ENCODE peak calls at places on chromosomes 2 and 18, in seven cellular contexts. Y, H, G, X, J, W and Q are unnamed samples.

GRCh38 chr2:129935118-129935517 is 44.3 kb upstream of the RAB6C start:
- DNase-seq in X (no peak), W (no peak), Y (no peak), H (no peak), G (no peak), J (no peak), Q (no peak)

GRCh38 chr2:143762176-143762928 is 633.1 kb downstream of the ARHGAP15 start:
- DNase-seq in X (peak), W (no peak), H (no peak), J (no peak), G (no peak), Y (no peak), Q (no peak)

GRCh38 chr2:44805836-44806235 is 135.7 kb upstream of the SIX3 start:
- DNase-seq in Y (no peak), H (no peak), J (no peak), G (no peak), W (no peak), X (no peak), Q (no peak)

GRCh38 chr18:30302181-30302580 is 740.4 kb downstream of the DSC3 start:
- DNase-seq in W (no peak), J (no peak), X (no peak), G (no peak), Y (no peak), H (no peak), Q (no peak)

GRCh38 chr18:2147424-2147823 is 423.9 kb downstream of the METTL4 start:
- DNase-seq in J (no peak), H (no peak), X (no peak), G (no peak), W (no peak), Y (no peak), Q (no peak)

GRCh38 chr18:54197747-54198411 is 26.6 kb downstream of the MBD2 start:
- DNase-seq in H (no peak), X (no peak), W (no peak), J (no peak), Y (no peak), G (no peak), Q (no peak)

GRCh38 chr18:46466236-46467160 is 190.5 kb downstream of the LOXHD1 start:
- DNase-seq in Y (no peak), H (no peak), G (no peak), X (no peak), W (no peak), J (no peak), Q (no peak)

GRCh38 chr2:200405599-200406298 is 99.3 kb downstream of the SPATS2L start:
- DNase-seq in H (no peak), X (peak), Y (peak), G (peak), W (peak), J (no peak), Q (no peak)

GRCh38 chr2:197356136-197356535 is 45.6 kb upstream of the ANKRD44 start:
- DNase-seq in Y (peak), G (no peak), W (no peak), J (no peak), X (no peak), H (no peak), Q (no peak)

GRCh38 chr2:142869461-142870106 is 7.9 kb upstream of the KYNU start:
- DNase-seq in G (no peak), Y (no peak), J (no peak), X (no peak), W (peak), H (no peak), Q (no peak)

GRCh38 chr2:172088245-172089004 is 3.1 kb downstream of the DLX1 start:
- DNase-seq in H (peak), J (no peak), Y (no peak), W (no peak), X (no peak), G (no peak), Q (no peak)

GRCh38 chr2:24978661-24979060 is 6.9 kb upstream of the DNAJC27 start:
- DNase-seq in W (peak), H (no peak), X (no peak), Y (no peak), G (no peak), J (no peak), Q (no peak)

GRCh38 chr2:86038291-86039081 is 67.2 kb downstream of the POLR1A start:
- DNase-seq in W (no peak), Y (no peak), J (no peak), H (no peak), G (no peak), X (no peak), Q (no peak)

GRCh38 chr2:83517727-83518368 is 941.2 kb downstream of the SUCLG1 start:
- DNase-seq in Y (no peak), W (no peak), H (no peak), X (no peak), J (no peak), G (no peak), Q (no peak)

GRCh38 chr2:73925853-73926492 is 707 bp upstream of the DGUOK start:
- DNase-seq in G (no peak), W (no peak), H (peak), X (no peak), Y (no peak), J (no peak), Q (no peak)

GRCh38 chr2:25700221-25700660 is 26.9 kb upstream of the DTNB start:
- DNase-seq in X (peak), W (peak), J (no peak), Y (peak), H (peak), G (peak), Q (no peak)

GRCh38 chr2:241501099-241501541 is 7.3 kb downstream of the STK25 start:
- DNase-seq in W (no peak), J (no peak), G (no peak), H (peak), Y (no peak), X (no peak), Q (no peak)

GRCh38 chr2:120330946-120331822 is 14.8 kb upstream of the INHBB start:
- DNase-seq in J (no peak), G (no peak), W (no peak), H (no peak), X (no peak), Y (no peak), Q (no peak)

GRCh38 chr2:179239194-179239593 is 25.4 kb downstream of the SESTD1 start:
- DNase-seq in H (no peak), J (no peak), G (no peak), W (peak), Y (no peak), X (peak), Q (no peak)

GRCh38 chr2:216159646-216160045 is 50.5 kb downstream of the XRCC5 start:
- DNase-seq in G (no peak), H (no peak), X (no peak), J (no peak), W (no peak), Y (no peak), Q (no peak)

GRCh38 chr2:216161967-216162366 is 52.8 kb downstream of the XRCC5 start:
- DNase-seq in H (no peak), X (no peak), J (no peak), W (no peak), Y (no peak), G (no peak), Q (no peak)

GRCh38 chr2:216160786-216161185 is 51.6 kb downstream of the XRCC5 start:
- DNase-seq in X (no peak), Y (no peak), G (no peak), H (no peak), J (no peak), W (no peak), Q (no peak)

GRCh38 chr2:216164087-216164486 is 54.9 kb downstream of the XRCC5 start:
- DNase-seq in Y (no peak), W (peak), X (no peak), G (no peak), J (no peak), H (no peak), Q (no peak)

GRCh38 chr2:216163518-216163917 is 54.4 kb downstream of the XRCC5 start:
- DNase-seq in J (no peak), H (no peak), W (no peak), Y (no peak), G (no peak), X (peak), Q (no peak)
- TF ChIP-seq RFX5 in J (no peak), H (no peak), W (no peak), Y (no peak), G (no peak), X (no peak), Q (no peak)

DNA sequence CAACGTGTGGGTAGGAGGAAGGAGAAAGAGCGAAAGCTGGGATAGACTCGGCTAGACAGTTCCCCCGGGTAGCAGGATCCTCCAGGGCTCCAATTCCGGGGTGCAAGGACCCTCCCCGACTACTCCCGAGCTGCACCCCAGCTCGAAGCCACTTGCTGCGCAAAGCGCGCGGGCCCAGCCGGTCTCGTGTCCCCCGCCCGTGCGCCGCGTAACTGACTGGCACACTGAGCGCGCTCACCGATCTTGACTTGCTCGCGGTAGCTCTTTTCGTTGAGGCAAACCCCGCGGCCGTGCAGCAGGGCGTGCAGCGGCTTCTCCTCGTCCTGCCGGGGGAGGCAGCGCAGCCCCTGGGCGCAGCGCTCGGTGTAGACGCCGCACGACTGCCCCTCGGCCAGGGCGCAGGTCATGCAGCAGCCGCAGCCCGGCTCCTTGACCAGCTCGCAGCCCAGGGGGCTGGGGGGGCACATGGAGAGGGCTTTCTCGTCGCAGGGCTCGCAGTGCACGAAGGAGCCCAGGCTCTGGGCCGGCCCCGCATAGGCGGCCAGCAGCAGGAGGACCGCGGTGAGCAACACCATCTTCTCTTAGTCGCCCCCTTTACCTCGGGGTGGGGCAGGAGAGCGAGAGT is 1.0 kb downstream of the IGFBP5 start:
- DNase-seq in H (peak), W (no peak), Y (peak), G (no peak), X (no peak), J (peak), Q (no peak)
- TF ChIP-seq RFX5 in H (no peak), W (no peak), Y (no peak), G (no peak), X (no peak), J (no peak), Q (no peak)

DNA sequence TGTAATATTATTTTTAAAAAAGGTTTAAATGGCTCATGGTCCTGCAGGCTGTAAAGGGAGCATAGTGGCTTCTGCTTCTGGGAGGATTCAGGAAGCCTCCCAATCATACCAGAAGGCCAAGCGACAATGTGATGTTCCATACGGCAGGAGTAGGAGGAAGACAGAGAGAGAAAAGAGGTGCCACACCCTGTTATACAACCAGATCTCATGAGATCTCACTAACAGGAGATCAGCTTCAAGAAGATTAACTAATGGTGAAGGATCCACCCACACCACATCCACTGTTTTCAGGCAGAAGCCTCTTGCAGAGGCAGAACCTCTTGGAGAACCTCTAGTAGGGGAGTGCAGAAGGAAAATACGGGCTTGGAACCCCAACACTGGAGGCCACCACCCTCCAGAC is 103.9 kb upstream of the TEKT4 start:
- DNase-seq in H (no peak), W (no peak), Y (no peak), J (no peak), G (no peak), X (no peak), Q (no peak)
- TF ChIP-seq RFX5 in H (no peak), W (no peak), Y (no peak), J (no peak), G (no peak), X (no peak), Q (no peak)

GRCh38 chr18:79496237-79496977 is 100.7 kb downstream of the NFATC1 start:
- DNase-seq in J (no peak), X (no peak), W (no peak), G (no peak), H (no peak), Y (no peak), Q (no peak)
- TF ChIP-seq RFX5 in J (no peak), X (no peak), W (no peak), G (no peak), H (no peak), Y (no peak), Q (no peak)

DNA sequence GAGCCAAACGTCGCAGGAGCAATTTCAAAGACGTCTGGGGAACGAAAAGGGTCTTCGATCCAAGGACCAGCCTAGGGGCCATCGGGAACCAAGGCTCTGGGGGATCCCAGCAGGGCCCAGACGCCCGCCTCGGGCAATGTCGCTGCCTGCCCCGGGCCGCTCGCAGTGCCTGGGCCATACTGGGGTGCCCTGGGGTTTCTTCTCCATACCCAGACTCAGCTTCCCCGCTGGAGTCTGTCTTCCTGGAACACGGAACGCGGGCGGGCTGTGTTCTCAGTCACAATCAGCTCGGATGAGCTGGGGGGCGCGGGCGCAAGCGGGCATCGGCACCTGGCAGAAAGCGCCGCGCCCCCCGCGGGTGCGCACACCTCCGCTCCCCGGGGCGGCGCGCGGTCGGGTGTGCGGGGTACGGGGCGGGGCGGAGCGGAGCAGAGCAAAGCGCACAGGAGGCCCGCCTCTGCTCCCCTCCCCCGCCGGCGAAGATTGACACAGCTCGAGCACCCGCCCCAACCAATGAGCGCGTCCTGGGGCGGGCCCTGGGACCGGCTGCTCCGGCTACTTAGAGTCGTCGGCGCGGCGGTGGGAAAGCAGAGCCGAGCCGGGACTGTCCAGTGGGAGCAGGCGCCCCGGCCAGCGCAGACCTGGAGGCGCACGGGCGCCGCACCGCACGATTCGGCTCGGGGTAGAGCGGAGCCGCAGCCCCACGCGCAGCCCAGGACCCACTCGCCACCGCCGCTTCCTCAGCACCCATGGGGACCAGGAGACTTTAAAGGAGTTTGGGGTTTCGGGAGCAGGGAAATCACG is at the start of gene LRATD1:
- DNase-seq in Y (peak), X (peak), G (peak), J (peak), W (peak), H (peak), Q (no peak)
- TF ChIP-seq RFX5 in Y (no peak), X (no peak), G (no peak), J (no peak), W (no peak), H (no peak), Q (no peak)

GRCh38 chr2:230913812-230914211 is 11.2 kb downstream of the GPR55 start:
- DNase-seq in W (no peak), X (no peak), G (no peak), H (no peak), Y (no peak), J (no peak), Q (no peak)
- TF ChIP-seq RFX5 in W (peak), X (peak), G (peak), H (peak), Y (peak), J (peak), Q (peak)

GRCh38 chr2:181882621-181883020 is 8.9 kb upstream of the ITPRID2 start:
- DNase-seq in W (no peak), Y (no peak), G (no peak), X (no peak), J (no peak), H (no peak), Q (no peak)
- TF ChIP-seq RFX5 in W (no peak), Y (no peak), G (no peak), X (no peak), J (no peak), H (no peak), Q (no peak)

DNA sequence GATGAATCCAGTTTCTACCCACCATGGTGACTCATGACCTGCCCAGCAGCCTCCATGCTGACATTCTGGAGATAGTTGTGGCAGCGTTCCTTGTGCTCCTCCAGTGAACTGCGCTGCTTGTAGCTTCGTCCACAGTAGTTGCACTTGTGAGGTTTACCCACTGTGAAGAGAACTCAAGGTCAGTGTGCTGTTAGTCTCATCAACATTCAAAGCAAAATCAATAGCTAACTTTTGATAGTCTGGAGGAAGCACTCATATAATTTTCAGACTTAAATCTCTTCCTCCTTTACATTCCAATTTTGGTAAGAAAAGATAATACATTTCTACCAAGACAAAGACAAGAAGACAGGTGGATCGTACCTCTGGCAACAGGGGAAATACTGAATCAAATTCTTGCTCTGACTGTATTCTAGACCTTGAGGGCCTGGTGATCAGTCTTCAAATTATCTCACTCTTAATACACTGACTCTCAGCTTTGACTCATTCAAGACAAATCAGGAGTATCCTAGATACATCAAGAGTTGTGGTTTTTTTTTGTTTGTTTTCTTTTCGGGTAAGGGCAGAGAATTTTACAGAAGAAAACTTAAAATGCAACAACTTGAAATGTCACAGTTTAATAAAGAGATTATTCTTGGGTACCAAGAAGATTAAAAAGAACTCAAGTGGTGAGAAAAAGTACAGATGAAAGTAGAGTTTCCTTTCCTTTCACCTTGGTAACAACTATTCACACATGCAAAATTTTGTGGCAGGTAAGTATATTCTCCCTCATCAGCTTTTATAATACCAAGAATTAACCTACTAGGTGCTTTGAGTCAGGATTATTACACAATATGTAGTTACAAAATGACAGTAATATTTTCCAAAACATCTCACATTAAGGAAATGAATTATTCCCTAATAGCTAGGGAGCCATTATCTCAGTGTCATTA is 129.2 kb downstream of the IKZF2 start:
- DNase-seq in X (peak), W (no peak), H (no peak), Y (no peak), G (no peak), J (no peak), Q (peak)
- TF ChIP-seq RFX5 in X (no peak), W (no peak), H (no peak), Y (no peak), G (no peak), J (no peak), Q (no peak)

GRCh38 chr2:158936978-158937377 is 31.5 kb upstream of the TANC1 start:
- DNase-seq in Y (no peak), G (no peak), X (peak), W (no peak), H (no peak), J (no peak), Q (no peak)
- TF ChIP-seq RFX5 in Y (no peak), G (no peak), X (no peak), W (no peak), H (no peak), J (no peak), Q (no peak)